ENCODE peak calls at places on chromosomes 5 and 9, in nine cellular contexts. One of them, this sample, is unnamed.

GRCh38 chr5:150615141-150615699 is 25.2 kb upstream of the SYNPO start:
- DNase-seq in psoas muscle: peak
- DNase-seq in stimulated activated CD8-positive, alpha-beta memory T cell treated with anti-CD3 and anti-CD28 coated beads, Interleukin-4, amount 100 ng/mL, for 1 hour: no peak
- DNase-seq in NCI-H2081: no peak
- DNase-seq in HTR-8/SVneo: no peak
- DNase-seq in fibroblast of pulmonary artery: peak
- DNase-seq in nephron progenitor cell: no peak
- DNase-seq in AG20443: peak
- DNase-seq in skeletal muscle cell: no peak
- DNase-seq in this sample: no peak

GRCh38 chr9:120764476-120764875 is 28.7 kb downstream of the FBXW2 start:
- DNase-seq in HTR-8/SVneo: no peak
- DNase-seq in NCI-H2081: no peak
- DNase-seq in AG20443: no peak
- DNase-seq in nephron progenitor cell: no peak
- DNase-seq in stimulated activated CD8-positive, alpha-beta memory T cell treated with anti-CD3 and anti-CD28 coated beads, Interleukin-4, amount 100 ng/mL, for 1 hour: no peak
- DNase-seq in skeletal muscle cell: no peak
- DNase-seq in fibroblast of pulmonary artery: no peak
- DNase-seq in psoas muscle: no peak
- DNase-seq in this sample: no peak

GRCh38 chr9:17776735-17777134 is 197.9 kb downstream of the SH3GL2 start:
- DNase-seq in NCI-H2081: peak
- DNase-seq in HTR-8/SVneo: no peak
- DNase-seq in fibroblast of pulmonary artery: no peak
- DNase-seq in skeletal muscle cell: no peak
- DNase-seq in stimulated activated CD8-positive, alpha-beta memory T cell treated with anti-CD3 and anti-CD28 coated beads, Interleukin-4, amount 100 ng/mL, for 1 hour: no peak
- DNase-seq in nephron progenitor cell: no peak
- DNase-seq in AG20443: no peak
- DNase-seq in psoas muscle: no peak
- DNase-seq in this sample: no peak

GRCh38 chr9:134066923-134067851 is 639 bp downstream of the BRD3 start:
- DNase-seq in stimulated activated CD8-positive, alpha-beta memory T cell treated with anti-CD3 and anti-CD28 coated beads, Interleukin-4, amount 100 ng/mL, for 1 hour: no peak
- DNase-seq in skeletal muscle cell: no peak
- DNase-seq in AG20443: peak
- DNase-seq in HTR-8/SVneo: no peak
- DNase-seq in fibroblast of pulmonary artery: peak
- DNase-seq in psoas muscle: peak
- DNase-seq in nephron progenitor cell: peak
- DNase-seq in NCI-H2081: peak
- DNase-seq in this sample: peak

GRCh38 chr5:95823738-95824609 is 1.4 kb upstream of the GLRX start:
- DNase-seq in NCI-H2081: no peak
- DNase-seq in fibroblast of pulmonary artery: peak
- DNase-seq in stimulated activated CD8-positive, alpha-beta memory T cell treated with anti-CD3 and anti-CD28 coated beads, Interleukin-4, amount 100 ng/mL, for 1 hour: no peak
- DNase-seq in skeletal muscle cell: peak
- DNase-seq in HTR-8/SVneo: peak
- DNase-seq in psoas muscle: peak
- DNase-seq in AG20443: peak
- DNase-seq in nephron progenitor cell: no peak
- DNase-seq in this sample: no peak

GRCh38 chr5:157230610-157231009 is 35.3 kb upstream of the CYFIP2 start:
- DNase-seq in HTR-8/SVneo: no peak
- DNase-seq in AG20443: no peak
- DNase-seq in skeletal muscle cell: no peak
- DNase-seq in psoas muscle: no peak
- DNase-seq in nephron progenitor cell: no peak
- DNase-seq in stimulated activated CD8-positive, alpha-beta memory T cell treated with anti-CD3 and anti-CD28 coated beads, Interleukin-4, amount 100 ng/mL, for 1 hour: no peak
- DNase-seq in NCI-H2081: no peak
- DNase-seq in fibroblast of pulmonary artery: no peak
- DNase-seq in this sample: no peak

GRCh38 chr9:132500193-132500592 is 82.2 kb upstream of the BARHL1 start:
- DNase-seq in AG20443: no peak
- DNase-seq in fibroblast of pulmonary artery: no peak
- DNase-seq in NCI-H2081: no peak
- DNase-seq in HTR-8/SVneo: no peak
- DNase-seq in skeletal muscle cell: no peak
- DNase-seq in psoas muscle: no peak
- DNase-seq in nephron progenitor cell: no peak
- DNase-seq in stimulated activated CD8-positive, alpha-beta memory T cell treated with anti-CD3 and anti-CD28 coated beads, Interleukin-4, amount 100 ng/mL, for 1 hour: no peak
- DNase-seq in this sample: no peak

GRCh38 chr5:164073013-164073535 is 567.7 kb downstream of the MAT2B start:
- DNase-seq in stimulated activated CD8-positive, alpha-beta memory T cell treated with anti-CD3 and anti-CD28 coated beads, Interleukin-4, amount 100 ng/mL, for 1 hour: no peak
- DNase-seq in HTR-8/SVneo: no peak
- DNase-seq in NCI-H2081: no peak
- DNase-seq in AG20443: no peak
- DNase-seq in nephron progenitor cell: no peak
- DNase-seq in psoas muscle: no peak
- DNase-seq in skeletal muscle cell: no peak
- DNase-seq in fibroblast of pulmonary artery: peak
- DNase-seq in this sample: no peak

GRCh38 chr5:101364469-101364868 is 461.4 kb upstream of the ST8SIA4 start:
- DNase-seq in nephron progenitor cell: no peak
- DNase-seq in skeletal muscle cell: peak
- DNase-seq in HTR-8/SVneo: no peak
- DNase-seq in AG20443: no peak
- DNase-seq in NCI-H2081: no peak
- DNase-seq in stimulated activated CD8-positive, alpha-beta memory T cell treated with anti-CD3 and anti-CD28 coated beads, Interleukin-4, amount 100 ng/mL, for 1 hour: no peak
- DNase-seq in psoas muscle: no peak
- DNase-seq in fibroblast of pulmonary artery: no peak
- DNase-seq in this sample: no peak

GRCh38 chr9:121562261-121562780 is 62.7 kb upstream of the GGTA1 start:
- DNase-seq in AG20443: no peak
- DNase-seq in psoas muscle: no peak
- DNase-seq in NCI-H2081: no peak
- DNase-seq in fibroblast of pulmonary artery: no peak
- DNase-seq in nephron progenitor cell: no peak
- DNase-seq in HTR-8/SVneo: no peak
- DNase-seq in skeletal muscle cell: no peak
- DNase-seq in stimulated activated CD8-positive, alpha-beta memory T cell treated with anti-CD3 and anti-CD28 coated beads, Interleukin-4, amount 100 ng/mL, for 1 hour: no peak
- DNase-seq in this sample: no peak

GRCh38 chr5:93349613-93350012 is 231.4 kb downstream of the NR2F1-AS1 start:
- DNase-seq in skeletal muscle cell: peak
- DNase-seq in NCI-H2081: no peak
- DNase-seq in nephron progenitor cell: no peak
- DNase-seq in fibroblast of pulmonary artery: peak
- DNase-seq in AG20443: no peak
- DNase-seq in HTR-8/SVneo: peak
- DNase-seq in stimulated activated CD8-positive, alpha-beta memory T cell treated with anti-CD3 and anti-CD28 coated beads, Interleukin-4, amount 100 ng/mL, for 1 hour: no peak
- DNase-seq in psoas muscle: no peak
- DNase-seq in this sample: no peak

This sample was measured in sciatic nerve.